ENCODE peak calls at places on chromosomes 3 and 15, in eight cellular contexts. One of them, this sample, is unnamed.

GRCh38 chr3:182725372-182726251 is 67.7 kb upstream of the ATP11B start:
- DNase-seq in Panc1: no peak
- DNase-seq in CD4-positive, CD25-positive, alpha-beta regulatory T cell: no peak
- DNase-seq in heart right ventricle: no peak
- DNase-seq in RWPE2: no peak
- DNase-seq in A549: no peak
- DNase-seq in uterus: no peak
- DNase-seq in tibial artery: no peak
- DNase-seq in this sample: no peak

GRCh38 chr3:15859507-15860013 is 61.8 kb upstream of the ANKRD28 start:
- DNase-seq in Panc1: no peak
- DNase-seq in CD4-positive, CD25-positive, alpha-beta regulatory T cell: peak; percentile 73
- DNase-seq in heart right ventricle: peak; percentile 83
- DNase-seq in RWPE2: peak; percentile 75
- DNase-seq in A549: peak; percentile 58
- DNase-seq in uterus: peak; percentile 78
- DNase-seq in tibial artery: peak; percentile 87
- DNase-seq in this sample: peak; percentile 81

GRCh38 chr3:179921500-179921899 is 115.2 kb downstream of the PEX5L start:
- DNase-seq in Panc1: no peak
- DNase-seq in CD4-positive, CD25-positive, alpha-beta regulatory T cell: no peak
- DNase-seq in heart right ventricle: no peak
- DNase-seq in RWPE2: no peak
- DNase-seq in A549: no peak
- DNase-seq in uterus: no peak
- DNase-seq in tibial artery: no peak
- DNase-seq in this sample: no peak

GRCh38 chr15:26889298-26889898 is 22.5 kb downstream of the GABRA5 start:
- DNase-seq in Panc1: peak; percentile 63
- DNase-seq in CD4-positive, CD25-positive, alpha-beta regulatory T cell: peak; percentile 31
- DNase-seq in heart right ventricle: no peak
- DNase-seq in RWPE2: no peak
- DNase-seq in A549: peak; percentile 48
- DNase-seq in uterus: no peak
- DNase-seq in tibial artery: no peak
- DNase-seq in this sample: no peak

GRCh38 chr3:14275962-14276909 is 97.6 kb downstream of the LSM3 start:
- DNase-seq in Panc1: no peak
- DNase-seq in CD4-positive, CD25-positive, alpha-beta regulatory T cell: no peak
- DNase-seq in heart right ventricle: no peak
- DNase-seq in RWPE2: no peak
- DNase-seq in A549: no peak
- DNase-seq in uterus: no peak
- DNase-seq in tibial artery: no peak
- DNase-seq in this sample: no peak

GRCh38 chr3:15979490-15979889 is 181.7 kb upstream of the ANKRD28 start:
- DNase-seq in Panc1: no peak
- DNase-seq in CD4-positive, CD25-positive, alpha-beta regulatory T cell: no peak
- DNase-seq in heart right ventricle: no peak
- DNase-seq in RWPE2: no peak
- DNase-seq in A549: no peak
- DNase-seq in uterus: no peak
- DNase-seq in tibial artery: peak; percentile 33
- DNase-seq in this sample: no peak

GRCh38 chr3:33131328-33132018 is 17.7 kb downstream of the CRTAP start:
- DNase-seq in Panc1: no peak
- DNase-seq in CD4-positive, CD25-positive, alpha-beta regulatory T cell: peak; percentile 44
- DNase-seq in heart right ventricle: no peak
- DNase-seq in RWPE2: no peak
- DNase-seq in A549: peak; percentile 77
- DNase-seq in uterus: no peak
- DNase-seq in tibial artery: no peak
- DNase-seq in this sample: no peak

GRCh38 chr3:147497301-147497700 is 88.1 kb downstream of the ZIC1 start:
- DNase-seq in Panc1: no peak
- DNase-seq in CD4-positive, CD25-positive, alpha-beta regulatory T cell: no peak
- DNase-seq in heart right ventricle: no peak
- DNase-seq in RWPE2: no peak
- DNase-seq in A549: no peak
- DNase-seq in uterus: no peak
- DNase-seq in tibial artery: no peak
- DNase-seq in this sample: no peak

GRCh38 chr15:39364721-39365120 is 216.2 kb upstream of the THBS1 start:
- DNase-seq in Panc1: no peak
- DNase-seq in CD4-positive, CD25-positive, alpha-beta regulatory T cell: no peak
- DNase-seq in heart right ventricle: no peak
- DNase-seq in RWPE2: no peak
- DNase-seq in A549: no peak
- DNase-seq in uterus: no peak
- DNase-seq in tibial artery: no peak
- DNase-seq in this sample: no peak

GRCh38 chr3:187725218-187725617 is 20.1 kb downstream of the BCL6 start:
- DNase-seq in Panc1: no peak
- DNase-seq in CD4-positive, CD25-positive, alpha-beta regulatory T cell: no peak
- DNase-seq in heart right ventricle: no peak
- DNase-seq in RWPE2: no peak
- DNase-seq in A549: no peak
- DNase-seq in uterus: no peak
- DNase-seq in tibial artery: no peak
- DNase-seq in this sample: no peak

GRCh38 chr3:14792691-14793121 is 26.1 kb upstream of the FGD5 start:
- DNase-seq in Panc1: no peak
- DNase-seq in CD4-positive, CD25-positive, alpha-beta regulatory T cell: no peak
- DNase-seq in heart right ventricle: no peak
- DNase-seq in RWPE2: peak; percentile 41
- DNase-seq in A549: no peak
- DNase-seq in uterus: no peak
- DNase-seq in tibial artery: no peak
- DNase-seq in this sample: no peak

GRCh38 chr3:194184265-194184751 is 48.4 kb downstream of the HES1 start:
- DNase-seq in Panc1: no peak
- DNase-seq in CD4-positive, CD25-positive, alpha-beta regulatory T cell: no peak
- DNase-seq in heart right ventricle: no peak
- DNase-seq in RWPE2: no peak
- DNase-seq in A549: no peak
- DNase-seq in uterus: no peak
- DNase-seq in tibial artery: no peak
- DNase-seq in this sample: no peak

GRCh38 chr15:83380682-83381081 is 66.5 kb upstream of the SH3GL3 start:
- DNase-seq in Panc1: peak; percentile 8
- DNase-seq in CD4-positive, CD25-positive, alpha-beta regulatory T cell: no peak
- DNase-seq in heart right ventricle: peak; percentile 32
- DNase-seq in RWPE2: peak; percentile 82
- DNase-seq in A549: peak; percentile 62
- DNase-seq in uterus: no peak
- DNase-seq in tibial artery: no peak
- DNase-seq in this sample: no peak

GRCh38 chr15:81312790-81313543 is 11.0 kb downstream of the STARD5 start:
- DNase-seq in Panc1: peak; percentile 84
- DNase-seq in CD4-positive, CD25-positive, alpha-beta regulatory T cell: no peak
- DNase-seq in heart right ventricle: peak; percentile 54
- DNase-seq in RWPE2: peak; percentile 98
- DNase-seq in A549: peak; percentile 92
- DNase-seq in uterus: peak; percentile 86
- DNase-seq in tibial artery: peak; percentile 92
- DNase-seq in this sample: peak; percentile 77

GRCh38 chr3:160140756-160141155 is 84.5 kb upstream of the C3orf80 start:
- DNase-seq in Panc1: no peak
- DNase-seq in CD4-positive, CD25-positive, alpha-beta regulatory T cell: no peak
- DNase-seq in heart right ventricle: no peak
- DNase-seq in RWPE2: no peak
- DNase-seq in A549: no peak
- DNase-seq in uterus: no peak
- DNase-seq in tibial artery: no peak
- DNase-seq in this sample: no peak

GRCh38 chr15:38810686-38811085 is 246.1 kb upstream of the RASGRP1 start:
- DNase-seq in Panc1: no peak
- DNase-seq in CD4-positive, CD25-positive, alpha-beta regulatory T cell: no peak
- DNase-seq in heart right ventricle: no peak
- DNase-seq in RWPE2: no peak
- DNase-seq in A549: no peak
- DNase-seq in uterus: no peak
- DNase-seq in tibial artery: no peak
- DNase-seq in this sample: no peak

GRCh38 chr3:72993391-72993790 is 3.2 kb upstream of the PPP4R2 start:
- DNase-seq in Panc1: no peak
- DNase-seq in CD4-positive, CD25-positive, alpha-beta regulatory T cell: no peak
- DNase-seq in heart right ventricle: no peak
- DNase-seq in RWPE2: no peak
- DNase-seq in A549: no peak
- DNase-seq in uterus: no peak
- DNase-seq in tibial artery: no peak
- DNase-seq in this sample: no peak

GRCh38 chr3:16377196-16377595 is 112.2 kb downstream of the OXNAD1 start:
- DNase-seq in Panc1: no peak
- DNase-seq in CD4-positive, CD25-positive, alpha-beta regulatory T cell: peak; percentile 47
- DNase-seq in heart right ventricle: no peak
- DNase-seq in RWPE2: no peak
- DNase-seq in A549: no peak
- DNase-seq in uterus: no peak
- DNase-seq in tibial artery: no peak
- DNase-seq in this sample: no peak

GRCh38 chr15:64742385-64742784 is 33.0 kb downstream of the RBPMS2 start:
- DNase-seq in Panc1: no peak
- DNase-seq in CD4-positive, CD25-positive, alpha-beta regulatory T cell: no peak
- DNase-seq in heart right ventricle: no peak
- DNase-seq in RWPE2: no peak
- DNase-seq in A549: no peak
- DNase-seq in uterus: no peak
- DNase-seq in tibial artery: no peak
- DNase-seq in this sample: no peak

GRCh38 chr3:50913279-50913678 is 238.6 kb downstream of the DOCK3 start:
- DNase-seq in Panc1: no peak
- DNase-seq in CD4-positive, CD25-positive, alpha-beta regulatory T cell: no peak
- DNase-seq in heart right ventricle: no peak
- DNase-seq in RWPE2: no peak
- DNase-seq in A549: no peak
- DNase-seq in uterus: no peak
- DNase-seq in tibial artery: no peak
- DNase-seq in this sample: no peak

GRCh38 chr3:27357665-27358258 is 11.4 kb downstream of the NEK10 start:
- DNase-seq in Panc1: peak; percentile 46
- DNase-seq in CD4-positive, CD25-positive, alpha-beta regulatory T cell: peak; percentile 50
- DNase-seq in heart right ventricle: no peak
- DNase-seq in RWPE2: no peak
- DNase-seq in A549: peak; percentile 47
- DNase-seq in uterus: no peak
- DNase-seq in tibial artery: peak; percentile 51
- DNase-seq in this sample: peak; percentile 56

GRCh38 chr15:99502661-99503060 is 63.1 kb upstream of the MEF2A start:
- DNase-seq in Panc1: no peak
- DNase-seq in CD4-positive, CD25-positive, alpha-beta regulatory T cell: no peak
- DNase-seq in heart right ventricle: no peak
- DNase-seq in RWPE2: no peak
- DNase-seq in A549: no peak
- DNase-seq in uterus: no peak
- DNase-seq in tibial artery: no peak
- DNase-seq in this sample: no peak
- H3K4me1 ChIP-seq in Panc1: no peaks in the 10 kb centered on the region
- H3K4me1 ChIP-seq in CD4-positive, CD25-positive, alpha-beta regulatory T cell: no peaks in the 10 kb centered on the region
- H3K4me1 ChIP-seq in heart right ventricle: peaks cover 44% of the 10 kb centered on the region
- H3K4me1 ChIP-seq in RWPE2: peaks cover 3% of the 10 kb centered on the region
- H3K4me1 ChIP-seq in A549: no peaks in the 10 kb centered on the region
- H3K4me1 ChIP-seq in uterus: peaks cover 4% of the 10 kb centered on the region
- H3K4me1 ChIP-seq in tibial artery: peaks cover 10% of the 10 kb centered on the region
- H3K4me1 ChIP-seq in this sample: peaks cover 6% of the 10 kb centered on the region

DNA sequence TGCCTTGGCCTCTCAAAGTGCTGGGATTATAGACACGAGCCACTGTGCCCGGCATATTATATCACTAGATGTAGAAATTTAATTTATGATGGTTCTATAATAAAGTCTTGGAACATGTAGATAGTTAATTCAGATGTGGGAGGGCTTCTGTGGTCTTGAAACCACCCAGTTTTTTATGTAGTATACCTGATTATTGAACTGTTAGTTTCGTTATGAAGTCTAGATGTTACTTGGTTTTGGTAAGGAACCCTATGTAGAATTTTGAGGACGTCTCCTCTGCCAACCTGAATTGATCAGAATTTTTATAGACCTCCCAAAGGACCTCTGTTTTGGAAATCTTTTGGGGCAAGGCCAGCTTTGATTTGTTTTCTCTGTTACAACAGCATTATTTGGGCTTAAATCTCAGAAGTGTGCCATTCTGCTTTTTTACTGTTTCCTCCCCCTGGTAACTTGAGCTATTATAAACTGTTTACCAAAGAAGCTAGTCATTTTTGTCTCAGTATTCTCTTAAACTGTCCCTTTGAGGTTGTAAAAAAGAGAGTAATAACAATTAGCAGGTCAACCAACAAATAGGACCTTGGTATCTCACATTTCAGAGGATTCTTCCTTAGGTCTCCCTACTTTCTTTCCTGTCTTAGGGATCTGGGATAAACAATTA is 20.8 kb downstream of the AKAP13 start:
- DNase-seq in Panc1: no peak
- DNase-seq in CD4-positive, CD25-positive, alpha-beta regulatory T cell: no peak
- DNase-seq in heart right ventricle: no peak
- DNase-seq in RWPE2: no peak
- DNase-seq in A549: no peak
- DNase-seq in uterus: no peak
- DNase-seq in tibial artery: no peak
- DNase-seq in this sample: no peak
- H3K27ac ChIP-seq in Panc1: peak overlapping the region; percentile 78
- H3K27ac ChIP-seq in CD4-positive, CD25-positive, alpha-beta regulatory T cell: peak overlapping the region; percentile 9
- H3K27ac ChIP-seq in heart right ventricle: peak overlapping the region; percentile 18
- H3K27ac ChIP-seq in RWPE2: peak overlapping the region; percentile 49
- H3K27ac ChIP-seq in A549: no peak overlapping the region
- H3K27ac ChIP-seq in uterus: peak overlapping the region; percentile 26
- H3K27ac ChIP-seq in tibial artery: no peak overlapping the region
- H3K27ac ChIP-seq in this sample: peak overlapping the region; percentile 9

DNA sequence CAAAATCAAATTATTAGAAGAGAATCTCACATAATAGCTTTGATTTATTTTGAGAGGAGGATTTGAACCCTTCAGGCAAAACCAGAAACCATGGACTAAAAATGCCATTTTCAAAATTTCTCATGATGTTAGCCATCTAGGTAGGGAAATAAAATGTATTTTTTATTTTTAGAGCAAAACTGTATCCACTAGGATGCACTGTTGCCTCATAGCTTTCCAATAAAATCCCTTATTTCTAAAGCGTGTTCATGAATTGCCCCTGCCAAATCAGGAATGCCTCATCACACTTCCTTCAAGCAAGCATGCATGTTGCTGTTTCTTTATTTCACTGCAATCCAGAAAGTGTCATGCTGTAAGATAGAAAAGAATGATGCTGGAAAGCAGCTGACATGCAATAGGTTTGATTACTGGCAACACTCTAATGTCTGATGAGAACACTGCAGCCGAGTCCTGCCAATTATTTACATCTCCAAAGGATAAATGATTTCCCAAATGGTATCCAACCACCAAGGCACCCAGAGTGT is 239.5 kb downstream of the CHL1 start:
- DNase-seq in Panc1: no peak
- DNase-seq in CD4-positive, CD25-positive, alpha-beta regulatory T cell: no peak
- DNase-seq in heart right ventricle: no peak
- DNase-seq in RWPE2: no peak
- DNase-seq in A549: no peak
- DNase-seq in uterus: no peak
- DNase-seq in tibial artery: no peak
- DNase-seq in this sample: no peak
- H3K4me3 ChIP-seq in Panc1: no peak overlapping the region
- H3K4me3 ChIP-seq in CD4-positive, CD25-positive, alpha-beta regulatory T cell: no peak overlapping the region
- H3K4me3 ChIP-seq in heart right ventricle: no peak overlapping the region
- H3K4me3 ChIP-seq in RWPE2: no peak overlapping the region
- H3K4me3 ChIP-seq in A549: no peak overlapping the region
- H3K4me3 ChIP-seq in uterus: no peak overlapping the region
- H3K4me3 ChIP-seq in tibial artery: no peak overlapping the region
- H3K4me3 ChIP-seq in this sample: no peak overlapping the region

GRCh38 chr15:75174736-75175135 is 26.9 kb upstream of the C15orf39 start:
- DNase-seq in Panc1: no peak
- DNase-seq in CD4-positive, CD25-positive, alpha-beta regulatory T cell: no peak
- DNase-seq in heart right ventricle: no peak
- DNase-seq in RWPE2: peak; percentile 55
- DNase-seq in A549: no peak
- DNase-seq in uterus: no peak
- DNase-seq in tibial artery: no peak
- DNase-seq in this sample: no peak
- H3K4me1 ChIP-seq in Panc1: peaks cover 11% of the 10 kb centered on the region
- H3K4me1 ChIP-seq in CD4-positive, CD25-positive, alpha-beta regulatory T cell: peaks cover 7% of the 10 kb centered on the region
- H3K4me1 ChIP-seq in heart right ventricle: peaks cover 37% of the 10 kb centered on the region
- H3K4me1 ChIP-seq in RWPE2: peaks cover 37% of the 10 kb centered on the region
- H3K4me1 ChIP-seq in A549: peaks cover 35% of the 10 kb centered on the region
- H3K4me1 ChIP-seq in uterus: no peaks in the 10 kb centered on the region
- H3K4me1 ChIP-seq in tibial artery: peaks cover 57% of the 10 kb centered on the region
- H3K4me1 ChIP-seq in this sample: no peaks in the 10 kb centered on the region

This sample was measured in lung.